ENCODE peak calls at places on chromosome 20, in ten cellular contexts. H is A172; U is AG09309; O is activated T-cell treated with anti-CD3 and anti-CD28 coated beads, Interleukin-2, amount 50 U/mL, for 24 hours; V is T-helper 1 cell; M is RPMI8226; E is PC-9; I is AG08396; A is pons; S is HCT116. W is an unnamed sample.

GRCh38 chr20:6940052-6940451 is 172.6 kb downstream of the BMP2 start:
- DNase-seq in V (no peak), U (no peak), O (no peak), H (no peak), M (peak; percentile 73), A (no peak), S (no peak), E (no peak), I (no peak), W (peak; percentile 63)

GRCh38 chr20:21241400-21241799 is 61.7 kb upstream of the XRN2 start:
- DNase-seq in S (no peak), M (no peak), E (no peak), H (no peak), U (no peak), O (no peak), I (no peak), A (no peak), V (no peak), W (no peak)

GRCh38 chr20:63830821-63831593 is at the start of gene ZBTB46:
- DNase-seq in S (no peak), I (peak; percentile 97), O (no peak), U (no peak), M (peak; percentile 77), V (no peak), A (no peak), E (no peak), H (no peak), W (peak; percentile 48)

GRCh38 chr20:63782051-63782471 is 42.5 kb downstream of the SLC2A4RG start:
- DNase-seq in M (peak; percentile 82), U (no peak), A (no peak), S (peak; percentile 63), O (peak; percentile 70), I (no peak), H (no peak), E (no peak), V (peak; percentile 73), W (peak; percentile 59)

GRCh38 chr20:24034820-24035219 is 46.2 kb upstream of the GGTLC1 start:
- DNase-seq in S (no peak), H (peak; percentile 67), E (peak; percentile 98), M (no peak), I (no peak), O (no peak), U (no peak), A (no peak), V (no peak), W (peak; percentile 99)

GRCh38 chr20:52998268-52998667 is 26.1 kb downstream of the TSHZ2 start:
- DNase-seq in M (no peak), H (no peak), O (no peak), A (no peak), U (no peak), E (no peak), S (no peak), V (no peak), I (no peak), W (no peak)

GRCh38 chr20:50904067-50904570 is 27.1 kb downstream of the ADNP start:
- DNase-seq in I (no peak), H (no peak), O (no peak), V (no peak), E (no peak), U (no peak), S (no peak), A (no peak), M (no peak), W (no peak)

GRCh38 chr20:50387218-50387995 is 122.8 kb upstream of the PTPN1 start:
- DNase-seq in V (no peak), H (no peak), M (no peak), O (no peak), S (no peak), A (no peak), U (no peak), E (no peak), I (no peak), W (no peak)

GRCh38 chr20:13430346-13431002 is 208.3 kb downstream of the TASP1 start:
- DNase-seq in V (no peak), I (no peak), A (no peak), M (no peak), O (no peak), S (peak; percentile 15), E (peak; percentile 42), H (peak; percentile 35), U (no peak), W (peak; percentile 70)

GRCh38 chr20:45952861-45953260 is 18.4 kb downstream of the PCIF1 start:
- DNase-seq in H (no peak), E (peak; percentile 10), S (no peak), I (no peak), V (no peak), M (no peak), A (no peak), O (no peak), U (no peak), W (no peak)

GRCh38 chr20:42461965-42462593 is 727.6 kb downstream of the PTPRT start:
- DNase-seq in S (no peak), M (peak; percentile 35), O (no peak), H (no peak), A (no peak), V (no peak), I (no peak), E (no peak), U (no peak), W (no peak)

GRCh38 chr20:50346372-50347347 is 156.0 kb downstream of the CEBPB start:
- DNase-seq in M (peak; percentile 93), U (peak; percentile 76), V (no peak), I (peak; percentile 73), O (no peak), A (peak; percentile 85), E (peak; percentile 62), S (no peak), H (peak; percentile 85), W (peak; percentile 86)

GRCh38 chr20:63090682-63091571 is 84.2 kb upstream of the BHLHE23 start:
- DNase-seq in M (no peak), U (no peak), S (no peak), H (no peak), A (no peak), I (no peak), O (peak; percentile 13), E (no peak), V (peak; percentile 5), W (peak; percentile 16)

GRCh38 chr20:58938541-58938940 is 42.5 kb upstream of the NELFCD start:
- DNase-seq in A (peak; percentile 38), O (no peak), I (no peak), H (no peak), M (no peak), V (no peak), E (no peak), U (no peak), S (no peak), W (no peak)

W was measured in PC-3.